ENCODE peak calls at places on chromosomes 2 and 18, in four cellular contexts. Y is pancreas, H is IMR-90, D is WTC11. A is an unnamed sample.

GRCh38 chr2:44706584-44707553 is 234.6 kb upstream of the SIX3 start:
- DNase-seq in H (no peak), Y (no peak), D (no peak), A (no peak)

GRCh38 chr18:77271720-77272481 is 22.3 kb downstream of the GALR1 start:
- DNase-seq in Y (no peak), D (no peak), H (peak), A (peak)

GRCh38 chr2:195532628-195533271 is 124.3 kb upstream of the SLC39A10 start:
- DNase-seq in Y (no peak), H (peak), D (no peak), A (peak)

GRCh38 chr2:224357098-224357901 is 44.6 kb downstream of the FAM124B start:
- DNase-seq in H (peak), Y (no peak), D (peak), A (peak)

GRCh38 chr2:98601532-98602132 is 6.7 kb downstream of the COA5 start:
- DNase-seq in Y (no peak), D (peak), H (peak), A (peak)

GRCh38 chr18:9575558-9575957 is 38.8 kb downstream of the PPP4R1 start:
- DNase-seq in Y (peak), D (peak), H (peak), A (peak)

GRCh38 chr2:49265471-49265870 is 111.2 kb upstream of the FSHR start:
- DNase-seq in H (no peak), Y (no peak), D (no peak), A (no peak)

GRCh38 chr18:70058916-70059315 is 111.2 kb upstream of the CD226 start:
- DNase-seq in H (no peak), Y (no peak), D (no peak), A (no peak)

GRCh38 chr2:138113871-138114525 is 149.7 kb downstream of the HNMT start:
- DNase-seq in H (no peak), D (no peak), Y (no peak), A (no peak)

GRCh38 chr18:46657115-46657955 is at the start of gene LOXHD1:
- DNase-seq in H (no peak), D (peak), Y (no peak), A (no peak)

GRCh38 chr2:12819721-12820120 is 103.0 kb downstream of the TRIB2 start:
- DNase-seq in D (no peak), H (peak), Y (no peak), A (peak)

GRCh38 chr18:60350975-60351374 is 21.6 kb downstream of the MC4R start:
- DNase-seq in Y (no peak), H (peak), D (no peak), A (no peak)

GRCh38 chr2:228689049-228689448 is 507.6 kb upstream of the SPHKAP start:
- DNase-seq in D (peak), H (no peak), Y (no peak), A (no peak)

GRCh38 chr18:13266208-13267100 is 47.9 kb downstream of the LDLRAD4 start:
- DNase-seq in Y (no peak), H (no peak), D (no peak), A (no peak)

GRCh38 chr2:185335879-185336278 is 402.7 kb upstream of the FSIP2 start:
- DNase-seq in Y (no peak), D (no peak), H (no peak), A (no peak)

GRCh38 chr2:191783416-191783815 is 63.5 kb downstream of the CAVIN2 start:
- DNase-seq in H (no peak), D (no peak), Y (no peak), A (no peak)

GRCh38 chr2:154402138-154402714 is 296.3 kb upstream of the KCNJ3 start:
- DNase-seq in Y (no peak), D (no peak), H (peak), A (no peak)

GRCh38 chr2:201777043-201777442 is 3.7 kb downstream of the ALS2 start:
- DNase-seq in Y (no peak), D (no peak), H (peak), A (peak)

GRCh38 chr2:127155901-127156300 is 48.9 kb upstream of the BIN1 start:
- DNase-seq in D (no peak), Y (no peak), H (peak), A (no peak)

GRCh38 chr2:9771481-9772017 is 71.7 kb upstream of the TAF1B start:
- DNase-seq in D (no peak), Y (no peak), H (peak), A (peak)

GRCh38 chr2:48189552-48190228 is 283.4 kb upstream of the FBXO11 start:
- DNase-seq in H (no peak), Y (no peak), D (no peak), A (no peak)

GRCh38 chr18:55354795-55355194 is 233.2 kb downstream of the TCF4 start:
- DNase-seq in Y (no peak), H (peak), D (no peak), A (no peak)

GRCh38 chr2:140842110-140842509 is 1288.7 kb downstream of the LRP1B start:
- DNase-seq in D (no peak), Y (no peak), H (no peak), A (no peak)

GRCh38 chr2:72141881-72142742 is 5.5 kb downstream of the CYP26B1 start:
- DNase-seq in Y (no peak), H (no peak), D (no peak), A (no peak)

GRCh38 chr2:234444888-234445287 is 52.0 kb downstream of the ARL4C start:
- DNase-seq in H (peak), D (no peak), Y (peak), A (peak)

GRCh38 chr2:99748344-99748743 is 258.5 kb upstream of the REV1 start:
- DNase-seq in D (no peak), Y (no peak), H (no peak), A (no peak)

GRCh38 chr2:48120112-48120511 is 213.8 kb upstream of the FBXO11 start:
- DNase-seq in Y (no peak), H (no peak), D (no peak), A (no peak)

GRCh38 chr2:46506131-46506706 is 26.9 kb downstream of the TMEM247 start:
- DNase-seq in H (no peak), Y (no peak), D (no peak), A (no peak)

GRCh38 chr2:202780514-202781021 is 91.0 kb downstream of the ICA1L start:
- DNase-seq in D (no peak), Y (no peak), H (peak), A (peak)

GRCh38 chr2:42967959-42968674 is 175.7 kb upstream of the HAAO start:
- DNase-seq in D (no peak), H (peak), Y (no peak), A (peak)

GRCh38 chr2:210007895-210008294 is 5.5 kb downstream of the RPE start:
- DNase-seq in H (peak), D (no peak), Y (no peak), A (no peak)

GRCh38 chr2:65532937-65533336 is 100.5 kb upstream of the SPRED2 start:
- DNase-seq in H (no peak), D (no peak), Y (no peak), A (no peak)

GRCh38 chr2:102331311-102331980 is 20.1 kb downstream of the IL1RL1 start:
- DNase-seq in Y (no peak), D (no peak), H (no peak), A (no peak)

GRCh38 chr2:211085056-211085680 is 528.8 kb downstream of the CPS1 start:
- DNase-seq in Y (no peak), H (peak), D (no peak), A (peak)

GRCh38 chr2:120436885-120437603 is 91.1 kb downstream of the INHBB start:
- DNase-seq in D (peak), Y (no peak), H (peak), A (no peak)

GRCh38 chr2:140157816-140158215 is 1377.6 kb upstream of the NXPH2 start:
- DNase-seq in D (no peak), H (no peak), Y (no peak), A (no peak)

GRCh38 chr2:190744041-190744440 is 95.2 kb downstream of the NAB1 start:
- DNase-seq in H (no peak), Y (no peak), D (no peak), A (no peak)

GRCh38 chr18:54506516-54507261 is 84.4 kb upstream of the DYNAP start:
- DNase-seq in Y (no peak), H (no peak), D (no peak), A (no peak)

GRCh38 chr18:50194623-50195532 is at the start of gene MYO5B:
- DNase-seq in Y (peak), D (peak), H (no peak), A (no peak)

GRCh38 chr18:50195689-50196088 is 742 bp upstream of the MYO5B start:
- DNase-seq in Y (no peak), D (no peak), H (no peak), A (no peak)

GRCh38 chr18:50196261-50196660 is 1.3 kb upstream of the MYO5B start:
- DNase-seq in H (no peak), D (no peak), Y (no peak), A (no peak)

GRCh38 chr18:50192903-50193795 is 1.8 kb downstream of the MYO5B start:
- DNase-seq in H (no peak), Y (peak), D (peak), A (no peak)

GRCh38 chr18:50193796-50194622 is 938 bp downstream of the MYO5B start:
- DNase-seq in H (no peak), D (peak), Y (peak), A (no peak)
- TF ChIP-seq CTCF in H (no peak), D (no peak), Y (no peak), A (no peak)

DNA sequence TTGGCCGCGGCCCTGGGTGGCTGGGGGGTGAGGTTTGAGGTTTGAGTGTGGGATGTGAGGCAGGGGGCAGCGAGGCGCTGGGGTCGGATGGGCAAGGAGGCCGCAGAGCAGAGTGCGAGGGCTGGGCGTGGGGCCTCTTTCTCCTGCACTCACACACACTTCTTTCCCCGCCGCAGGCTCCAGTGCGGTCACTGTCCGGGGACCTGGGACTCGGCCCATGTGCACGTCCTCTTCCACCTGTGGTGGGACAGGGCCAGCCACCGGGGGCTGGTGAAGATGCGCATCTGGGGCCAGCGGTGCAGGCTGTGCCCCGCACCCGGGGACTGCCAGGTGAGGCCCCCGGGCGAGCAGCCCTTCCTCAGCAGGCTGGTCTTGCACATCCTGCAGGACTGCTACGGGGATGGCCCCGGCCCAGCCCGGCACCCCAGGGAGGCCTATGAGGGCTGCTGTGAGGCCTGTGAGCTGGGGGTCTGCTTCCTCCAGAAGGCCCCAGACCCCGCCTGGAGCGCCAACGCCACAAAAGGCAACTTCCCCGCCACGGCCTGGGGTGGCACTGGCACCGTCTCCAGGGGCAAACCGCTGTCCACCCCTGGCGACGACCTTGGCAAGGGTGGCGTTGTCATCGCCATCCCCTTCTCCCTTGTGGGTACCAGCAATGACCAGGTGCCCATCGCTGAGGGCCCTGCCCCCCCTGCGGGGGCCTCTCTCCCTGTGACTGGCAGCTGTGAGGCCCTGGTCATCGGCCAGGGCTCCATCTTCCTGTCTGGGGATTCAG is 2.2 kb downstream of the RTP5 start:
- DNase-seq in D (no peak), H (no peak), Y (no peak), A (no peak)
- TF ChIP-seq CTCF in D (no peak), H (no peak), Y (no peak), A (no peak)

GRCh38 chr2:161355106-161355505 is 46.9 kb downstream of the PSMD14 start:
- DNase-seq in Y (no peak), D (no peak), H (no peak), A (no peak)
- TF ChIP-seq CTCF in Y (no peak), D (no peak), H (no peak), A (no peak)

GRCh38 chr2:29524652-29525051 is 396.7 kb downstream of the ALK start:
- DNase-seq in D (no peak), Y (no peak), H (no peak), A (no peak)
- TF ChIP-seq CTCF in D (no peak), Y (no peak), H (no peak), A (no peak)

DNA sequence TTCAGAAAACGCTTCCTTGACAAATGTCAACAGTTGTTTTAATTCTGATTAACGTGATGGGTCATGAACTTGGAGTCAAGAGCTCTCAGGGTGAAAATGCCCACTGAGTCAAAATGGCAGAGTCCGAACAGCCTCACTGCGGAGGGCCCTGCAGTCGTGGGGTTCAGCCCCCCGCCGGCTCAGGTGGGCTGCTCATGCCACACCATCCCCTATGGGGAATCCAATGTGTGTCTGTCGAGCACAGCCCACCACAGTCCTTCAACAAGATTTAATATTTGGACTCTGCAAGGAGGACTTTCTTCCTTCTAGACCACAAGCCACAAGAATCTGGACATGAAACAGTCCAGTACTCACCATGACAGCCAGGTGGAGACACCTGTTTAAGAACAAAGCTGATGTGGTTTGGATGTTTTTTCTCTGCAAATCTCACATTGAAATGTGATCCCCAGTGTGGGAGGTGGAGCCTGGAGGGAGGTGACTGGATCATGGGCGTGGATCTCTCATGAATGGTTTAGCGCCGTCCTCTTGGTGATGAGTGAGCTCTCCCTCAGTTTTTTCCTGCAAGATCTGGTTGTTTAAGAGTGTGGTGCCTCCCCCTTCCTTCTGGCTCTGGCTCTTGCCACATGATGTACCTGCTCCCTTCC is 201.0 kb downstream of the NDUFA10 start:
- DNase-seq in Y (peak), D (peak), H (no peak), A (no peak)
- TF ChIP-seq CTCF in Y (no peak), D (no peak), H (no peak), A (peak)

A was measured in HFFc6.